ENCODE peak calls at places on chromosomes 11 and 22, in six cellular contexts. C is stomach, V is IMR-90, U is heart right ventricle, Z is A549, D is HCT116. S is an unnamed sample. For H3K4me1, the result is how much of the 10 kb centered on the place peaks cover.

GRCh38 chr11:3213659-3214419 is 4.8 kb downstream of the MRGPRG start:
- DNase-seq in D (no peak), U (no peak), V (no peak), C (no peak), Z (no peak), S (no peak)

GRCh38 chr22:38078046-38078840 is 5.7 kb downstream of the SLC16A8 start:
- DNase-seq in Z (no peak), V (no peak), C (no peak), U (no peak), D (no peak), S (no peak)

GRCh38 chr11:65776710-65777141 is 4.0 kb downstream of the AP5B1 start:
- DNase-seq in Z (no peak), U (no peak), C (peak), D (no peak), V (no peak), S (no peak)

GRCh38 chr11:67006029-67006884 is 16.7 kb upstream of the SYT12 start:
- DNase-seq in U (peak), Z (peak), V (no peak), C (no peak), D (peak), S (no peak)

GRCh38 chr11:110249066-110249465 is 47.3 kb downstream of the RDX start:
- DNase-seq in D (no peak), U (no peak), C (no peak), Z (no peak), V (no peak), S (peak)

GRCh38 chr11:82906236-82906635 is 4.7 kb downstream of the DDIAS start:
- DNase-seq in Z (no peak), V (peak), C (no peak), D (peak), U (no peak), S (peak)

GRCh38 chr11:37657645-37658044 is 1059.6 kb upstream of the RAG2 start:
- DNase-seq in D (no peak), Z (no peak), C (no peak), V (peak), U (no peak), S (peak)

GRCh38 chr22:40534379-40535188 is 101.9 kb downstream of the MRTFA start:
- DNase-seq in Z (no peak), V (peak), C (no peak), U (no peak), D (no peak), S (peak)

GRCh38 chr11:58574851-58575250 is 805 bp downstream of the LPXN start:
- DNase-seq in U (no peak), V (peak), C (no peak), D (no peak), Z (no peak), S (no peak)

GRCh38 chr11:77101043-77101537 is 1.6 kb upstream of the OMP start:
- DNase-seq in C (no peak), Z (peak), V (peak), U (no peak), D (no peak), S (peak)

GRCh38 chr22:19336133-19337075 is 44.9 kb upstream of the CLTCL1 start:
- DNase-seq in D (no peak), C (no peak), U (no peak), Z (no peak), V (no peak), S (no peak)

GRCh38 chr11:978781-979180 is 53.1 kb downstream of the AP2A2 start:
- DNase-seq in C (no peak), U (no peak), Z (no peak), V (no peak), D (no peak), S (no peak)

GRCh38 chr11:973237-973636 is 47.6 kb downstream of the AP2A2 start:
- DNase-seq in Z (no peak), V (no peak), D (no peak), C (no peak), U (no peak), S (no peak)

GRCh38 chr11:976431-977160 is 50.9 kb downstream of the AP2A2 start:
- DNase-seq in C (no peak), V (no peak), D (no peak), Z (no peak), U (no peak), S (no peak)

GRCh38 chr11:978073-978720 is 52.5 kb downstream of the AP2A2 start:
- DNase-seq in V (no peak), C (no peak), D (no peak), U (no peak), Z (no peak), S (no peak)

DNA sequence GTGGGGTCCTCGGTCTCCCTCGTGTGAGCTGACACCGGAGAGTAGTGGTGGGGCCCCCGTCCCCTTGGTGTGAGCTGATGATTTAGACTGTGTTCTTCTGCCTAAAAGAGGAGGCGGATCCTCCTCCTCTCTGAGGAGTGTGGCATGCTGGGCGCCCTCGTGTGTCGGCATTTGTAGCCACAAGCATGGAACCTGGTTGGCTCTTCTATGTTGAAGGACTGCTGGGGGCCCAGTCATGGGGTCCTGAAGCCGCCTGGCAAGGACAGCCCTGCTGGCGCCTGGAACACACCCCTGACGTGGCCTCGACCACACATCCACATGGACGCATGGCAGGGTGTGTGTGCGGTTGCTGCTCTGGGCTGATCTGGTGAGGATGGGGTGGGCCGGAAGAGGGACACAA is 50.2 kb downstream of the AP2A2 start:
- DNase-seq in Z (peak), U (no peak), D (no peak), C (no peak), V (peak), S (peak)
- TF ChIP-seq CTCF in Z (peak), U (peak), D (no peak), C (no peak), V (peak), S (peak)

GRCh38 chr11:72228229-72228843 is 3.8 kb downstream of the INPPL1 start:
- DNase-seq in Z (no peak), U (no peak), D (no peak), C (peak), V (no peak), S (no peak)
- H3K4me1 ChIP-seq in Z (under half), U (under half), D (under half), C (under half), V (under half), S (under half)

DNA sequence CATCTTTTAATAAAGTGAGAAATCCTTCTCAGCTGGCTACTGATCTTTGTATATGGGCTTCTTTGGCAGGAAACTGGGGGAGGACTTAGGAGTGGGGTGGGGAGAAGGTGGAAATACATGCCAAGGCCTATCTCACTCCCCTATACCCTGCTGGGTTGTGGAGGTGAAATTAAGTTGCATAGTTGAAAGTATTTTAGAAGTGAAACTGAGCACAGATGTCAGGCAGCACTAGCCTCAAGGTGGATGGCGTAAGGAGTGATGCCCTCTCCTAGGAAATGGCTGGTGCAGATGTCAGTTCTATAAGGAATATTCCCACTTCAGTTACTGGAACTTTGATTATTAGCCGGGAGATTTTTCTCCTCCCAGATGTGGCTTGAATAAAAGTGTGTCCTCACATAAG is 46.3 kb downstream of the NNMT start:
- DNase-seq in C (no peak), D (no peak), V (no peak), U (no peak), Z (no peak), S (no peak)
- H3K4me3 ChIP-seq in C (no peak), D (no peak), V (no peak), U (no peak), Z (no peak), S (no peak)

GRCh38 chr11:117197006-117197405 is 2.2 kb upstream of the TAGLN start:
- DNase-seq in D (no peak), C (no peak), Z (no peak), V (no peak), U (peak), S (no peak)

GRCh38 chr11:117199061-117199915 is at the start of gene TAGLN:
- DNase-seq in Z (no peak), V (peak), C (peak), D (no peak), U (peak), S (peak)

GRCh38 chr11:117195761-117196160 is 3.4 kb upstream of the TAGLN start:
- DNase-seq in D (no peak), V (no peak), C (no peak), U (peak), Z (no peak), S (no peak)

GRCh38 chr11:117198613-117199012 is 557 bp upstream of the TAGLN start:
- DNase-seq in V (no peak), D (no peak), Z (no peak), C (no peak), U (peak), S (no peak)

DNA sequence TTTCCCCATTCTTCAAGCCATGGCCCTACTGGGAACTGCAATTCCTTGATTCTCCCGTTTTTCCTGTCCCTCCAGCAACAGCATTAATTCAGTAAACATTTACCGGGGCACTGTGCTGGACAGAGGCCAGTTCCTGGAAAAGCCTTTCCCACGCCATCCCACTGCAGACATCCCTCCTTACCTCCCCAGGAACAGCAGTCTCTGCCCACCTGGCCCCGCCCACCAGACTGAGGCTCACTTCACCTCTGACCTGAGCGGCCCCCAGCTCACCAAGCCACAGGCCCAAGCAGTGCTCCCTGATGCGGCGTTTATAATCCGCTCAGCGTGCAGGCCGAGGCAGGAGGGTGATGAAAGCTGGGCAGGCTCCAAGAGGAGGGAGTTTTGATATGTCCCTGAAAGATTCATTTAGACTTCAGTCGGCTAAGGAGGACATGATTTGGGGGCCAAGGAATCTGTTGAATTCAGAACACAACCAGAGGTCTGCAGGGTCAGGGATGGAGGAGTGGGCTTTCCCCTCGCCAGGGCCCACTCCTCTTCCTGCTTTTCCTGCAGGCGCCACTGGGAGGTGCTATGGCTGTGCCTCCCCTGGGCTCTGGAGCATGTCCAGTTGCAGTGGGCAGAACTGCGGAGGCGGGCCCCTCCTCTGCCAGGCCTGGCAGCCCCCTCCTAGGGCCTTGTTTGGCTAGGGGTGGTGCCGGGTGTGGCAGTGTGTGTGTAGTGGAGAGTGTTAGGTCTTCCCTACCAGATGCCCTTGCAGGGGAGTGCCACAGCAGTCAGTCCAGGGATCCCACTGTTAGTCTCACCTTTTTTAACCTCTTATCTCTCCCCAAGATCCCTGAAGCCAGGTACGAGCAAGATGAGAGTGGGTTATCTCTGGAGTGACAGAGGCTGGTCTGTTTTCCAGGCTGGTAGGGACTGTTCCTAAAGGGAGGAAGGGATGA is 1.4 kb upstream of the TAGLN start:
- DNase-seq in D (no peak), Z (no peak), U (peak), V (peak), C (peak), S (peak)
- TF ChIP-seq CTCF in D (peak), Z (peak), U (peak), V (peak), C (no peak), S (peak)

GRCh38 chr11:128714881-128715280 is 21.0 kb downstream of the FLI1 start:
- DNase-seq in V (peak), U (no peak), C (no peak), Z (no peak), D (no peak), S (peak)
- H3K4me1 ChIP-seq in V (under half), U (half or more), C (under half), Z (under half), D (under half), S (under half)

GRCh38 chr11:96217206-96217605 is 125.8 kb downstream of the MAML2 start:
- DNase-seq in Z (no peak), U (no peak), D (no peak), V (no peak), C (no peak), S (no peak)

GRCh38 chr11:96214745-96215093 is 128.3 kb downstream of the MAML2 start:
- DNase-seq in Z (no peak), C (no peak), D (no peak), U (no peak), V (no peak), S (no peak)

GRCh38 chr11:96215094-96215782 is 127.8 kb downstream of the MAML2 start:
- DNase-seq in D (no peak), U (no peak), V (peak), Z (no peak), C (no peak), S (peak)

GRCh38 chr11:96218013-96218412 is 125.0 kb downstream of the MAML2 start:
- DNase-seq in V (no peak), U (no peak), D (no peak), Z (no peak), C (no peak), S (no peak)

DNA sequence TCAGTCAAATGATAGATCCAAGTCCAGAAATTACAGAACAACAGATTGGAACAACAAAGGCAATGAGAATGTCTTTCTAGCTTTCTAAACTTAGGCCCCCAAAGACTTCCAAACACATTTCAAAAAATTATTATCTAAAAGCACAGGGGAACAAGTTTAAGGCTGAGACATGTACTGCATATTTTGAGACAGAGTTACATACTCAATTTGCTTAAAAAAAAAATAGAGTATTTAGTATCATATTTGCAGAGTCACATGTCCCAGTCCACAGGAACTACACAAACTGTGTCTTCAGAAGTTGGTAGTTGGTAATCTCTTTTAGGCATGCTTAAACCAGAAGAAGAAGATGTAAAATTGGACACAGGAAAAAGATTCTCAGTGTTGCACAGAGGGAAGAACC is 127.2 kb downstream of the MAML2 start:
- DNase-seq in U (no peak), Z (no peak), C (no peak), V (no peak), D (no peak), S (no peak)
- H3K4me3 ChIP-seq in U (no peak), Z (no peak), C (no peak), V (no peak), D (no peak), S (no peak)

DNA sequence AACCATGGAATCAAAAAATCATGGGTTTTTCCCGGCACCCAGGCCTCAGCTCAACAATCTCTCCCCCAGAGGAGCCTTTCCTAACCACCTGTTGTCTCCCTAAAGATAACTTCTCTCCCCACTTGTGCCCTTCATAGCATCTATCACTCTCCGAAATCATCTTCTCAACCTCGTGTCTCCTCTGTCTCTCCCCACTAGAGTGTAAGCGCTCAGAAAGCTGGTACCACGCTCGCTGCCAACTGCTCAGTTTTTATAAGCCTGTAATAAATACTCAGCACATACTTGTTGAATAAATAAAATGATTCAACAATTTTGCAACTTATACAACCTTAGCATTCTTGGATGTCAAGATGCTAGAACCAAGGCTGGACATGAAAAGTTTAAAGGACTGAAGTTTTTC is 185.2 kb downstream of the BCR start:
- DNase-seq in C (no peak), U (no peak), V (no peak), Z (no peak), D (no peak), S (no peak)
- TF ChIP-seq CTCF in C (no peak), U (no peak), V (no peak), Z (no peak), D (no peak), S (no peak)